ENCODE peak calls at places on chromosome 19, in four cellular contexts. F, N, Q and G are unnamed samples.
A peak's percentile ranks its signal among the peaks of the same experiment; 100 is the strongest.

GRCh38 chr19:8302734-8303133 is 5.4 kb downstream of the CD320 start:
- DNase-seq in Q (no peak), F (peak; percentile 27), N (no peak), G (no peak)

GRCh38 chr19:38952395-38953165 is 21.8 kb downstream of the MRPS12 start:
- DNase-seq in Q (no peak), N (no peak), F (no peak), G (peak; percentile 69)

GRCh38 chr19:45547965-45548609 is 36.5 kb downstream of the OPA3 start:
- DNase-seq in N (no peak), Q (no peak), F (no peak), G (no peak)

GRCh38 chr19:18764591-18765051 is 26.5 kb downstream of the COMP start:
- DNase-seq in Q (no peak), F (no peak), N (no peak), G (no peak)

GRCh38 chr19:18513868-18514267 is 8.0 kb downstream of the ELL start:
- DNase-seq in N (no peak), F (no peak), Q (no peak), G (no peak)

GRCh38 chr19:30887042-30887441 is 462.2 kb downstream of the TSHZ3 start:
- DNase-seq in F (no peak), N (no peak), Q (no peak), G (no peak)

GRCh38 chr19:10074153-10074552 is 12.0 kb upstream of the SHFL start:
- DNase-seq in N (no peak), Q (peak; percentile 34), F (no peak), G (no peak)

GRCh38 chr19:12544401-12544876 is 6.8 kb downstream of the ZNF564 start:
- DNase-seq in F (no peak), N (no peak), Q (no peak), G (no peak)

GRCh38 chr19:38862321-38863059 is 12.7 kb upstream of the HNRNPL start:
- DNase-seq in N (no peak), Q (no peak), F (no peak), G (no peak)

GRCh38 chr19:927707-928401 is 2.0 kb downstream of the ARID3A start:
- DNase-seq in N (no peak), F (no peak), Q (no peak), G (no peak)

GRCh38 chr19:9808855-9809646 is 9.8 kb downstream of the FBXL12 start:
- DNase-seq in Q (no peak), F (no peak), N (no peak), G (no peak)

GRCh38 chr19:12974301-12975220 is 5.2 kb downstream of the DAND5 start:
- DNase-seq in F (no peak), Q (no peak), N (no peak), G (peak; percentile 63)

GRCh38 chr19:38329651-38330050 is 6.0 kb upstream of the CATSPERG start:
- DNase-seq in Q (no peak), N (no peak), F (no peak), G (no peak)

GRCh38 chr19:5395541-5395940 is 54.9 kb upstream of the PTPRS start:
- DNase-seq in Q (no peak), N (no peak), F (no peak), G (no peak)

GRCh38 chr19:49573451-49573850 is 6.9 kb downstream of the NOSIP start:
- DNase-seq in F (no peak), Q (no peak), N (no peak), G (no peak)

GRCh38 chr19:23867895-23868294 is 46.8 kb upstream of the ZNF726 start:
- DNase-seq in N (no peak), F (no peak), Q (no peak), G (no peak)

GRCh38 chr19:1718382-1719315 is 34.7 kb upstream of the ONECUT3 start:
- DNase-seq in F (no peak), N (no peak), Q (no peak), G (no peak)

GRCh38 chr19:3801412-3802096 is 15.4 kb upstream of the MATK start:
- DNase-seq in Q (peak; percentile 44), N (no peak), F (peak; percentile 48), G (no peak)

GRCh38 chr19:45173816-45174215 is 4.2 kb downstream of the TRAPPC6A start:
- DNase-seq in F (no peak), Q (no peak), N (no peak), G (no peak)

GRCh38 chr19:46784262-46785053 is 3.9 kb downstream of the SLC1A5 start:
- DNase-seq in N (peak; percentile 86), F (peak; percentile 79), Q (no peak), G (peak; percentile 86)
- TF ChIP-seq CTCF in N (peak; percentile 43), F (no peak), Q (peak; percentile 16), G (no peak)

GRCh38 chr19:54431255-54431838 is 16.1 kb downstream of the TTYH1 start:
- DNase-seq in Q (no peak), F (peak; percentile 98), N (no peak), G (no peak)
- TF ChIP-seq CTCF in Q (no peak), F (no peak), N (no peak), G (no peak)

GRCh38 chr19:14097532-14098151 is 7.1 kb upstream of the SAMD1 start:
- DNase-seq in N (no peak), F (no peak), Q (no peak), G (no peak)
- TF ChIP-seq CTCF in N (peak; percentile 22), F (no peak), Q (no peak), G (no peak)

GRCh38 chr19:16882146-16882545 is 6.7 kb upstream of the F2RL3 start:
- DNase-seq in N (no peak), Q (no peak), F (no peak), G (no peak)

GRCh38 chr19:16883518-16883917 is 5.3 kb upstream of the F2RL3 start:
- DNase-seq in N (no peak), Q (no peak), F (no peak), G (no peak)

GRCh38 chr19:16886305-16886880 is 2.4 kb upstream of the F2RL3 start:
- DNase-seq in N (no peak), F (no peak), Q (no peak), G (no peak)

GRCh38 chr19:16887353-16888265 is 1.2 kb upstream of the F2RL3 start:
- DNase-seq in F (no peak), N (no peak), Q (no peak), G (no peak)

GRCh38 chr19:16885166-16885565 is 3.6 kb upstream of the F2RL3 start:
- DNase-seq in Q (no peak), F (no peak), N (no peak), G (no peak)
- TF ChIP-seq CTCF in Q (no peak), F (no peak), N (no peak), G (no peak)

GRCh38 chr19:35516310-35516709 is 2.9 kb upstream of the DMKN start:
- DNase-seq in N (no peak), Q (no peak), F (no peak), G (no peak)

GRCh38 chr19:35513231-35513974 is at the start of gene DMKN:
- DNase-seq in N (no peak), F (no peak), Q (no peak), G (no peak)

GRCh38 chr19:35512831-35513230 is 618 bp downstream of the DMKN start:
- DNase-seq in F (no peak), N (no peak), Q (no peak), G (no peak)

GRCh38 chr19:35511337-35511736 is 2.1 kb downstream of the DMKN start:
- DNase-seq in F (peak; percentile 52), Q (no peak), N (no peak), G (no peak)

DNA sequence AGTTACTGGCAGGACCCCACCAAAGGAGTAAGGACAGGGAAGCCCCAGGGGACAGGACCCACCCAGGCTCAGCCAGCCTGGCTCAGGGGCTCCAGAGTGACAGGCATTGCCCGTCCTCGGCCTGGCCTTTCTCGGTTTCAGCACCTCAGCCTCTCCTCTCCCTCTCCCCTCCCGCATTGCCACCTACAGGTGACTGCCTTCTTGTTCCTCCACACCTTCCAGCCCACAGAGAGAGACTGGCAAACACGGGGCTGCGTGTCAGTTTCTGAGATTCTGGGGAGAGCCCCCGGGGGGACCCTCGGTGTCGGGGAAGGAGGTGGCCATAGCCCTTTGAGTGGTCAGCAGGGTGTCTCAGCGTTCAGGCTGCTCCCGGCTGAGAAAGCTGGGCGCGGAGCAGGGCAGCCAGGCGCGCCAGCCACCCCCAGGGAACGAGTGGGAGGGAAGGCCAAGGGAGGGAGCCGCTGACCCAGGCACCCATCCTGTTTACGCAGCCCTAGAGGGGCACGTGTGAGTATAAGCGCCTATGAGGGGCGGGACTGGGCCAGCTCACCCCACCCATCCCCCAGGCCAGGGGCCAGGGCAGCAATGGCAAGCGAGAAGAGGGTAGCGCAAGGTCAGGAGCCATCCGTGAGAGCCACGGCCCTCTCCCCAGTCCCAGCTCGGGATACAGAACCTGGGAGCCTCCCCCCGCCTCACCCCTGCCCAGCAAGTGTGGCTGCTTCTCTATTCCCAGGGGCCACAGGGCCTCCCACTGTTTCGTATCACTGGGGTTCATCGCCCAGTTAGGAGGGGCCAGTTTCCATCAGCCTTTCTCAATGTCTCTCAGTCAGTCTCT is 743 bp upstream of the DMKN start:
- DNase-seq in Q (no peak), N (no peak), F (no peak), G (no peak)
- TF ChIP-seq CTCF in Q (no peak), N (no peak), F (no peak), G (no peak)

DNA sequence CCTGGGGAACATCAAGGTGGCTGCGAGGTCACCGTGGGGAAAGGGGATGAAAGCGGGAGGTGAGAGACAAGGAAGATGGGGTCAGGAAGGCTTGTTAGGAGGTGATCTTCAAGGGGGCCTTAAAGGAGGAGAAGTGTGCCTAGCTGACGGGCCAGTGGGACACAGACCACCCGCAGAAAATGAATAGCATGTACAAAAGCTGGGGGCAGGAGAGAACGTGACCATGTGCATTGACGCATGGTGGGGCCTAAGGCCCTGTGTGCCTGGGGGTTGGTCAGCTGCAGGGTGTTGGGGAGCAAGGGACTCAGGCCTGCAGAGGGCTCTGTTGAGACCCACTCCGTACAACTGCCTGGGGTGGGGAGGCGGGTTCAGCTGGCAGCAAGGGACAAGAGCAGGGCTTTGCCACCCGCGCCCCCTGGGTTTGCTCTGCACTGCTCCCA is 5.9 kb downstream of the RAB8A start:
- DNase-seq in N (no peak), Q (no peak), F (no peak), G (peak; percentile 75)
- TF ChIP-seq CTCF in N (peak; percentile 5), Q (no peak), F (no peak), G (peak; percentile 34)

GRCh38 chr19:56066152-56067023 is 54.7 kb downstream of the ZNF787 start:
- DNase-seq in Q (peak; percentile 51), F (peak; percentile 92), N (peak; percentile 4), G (peak; percentile 78)

GRCh38 chr19:56069642-56070041 is 51.5 kb downstream of the ZNF787 start:
- DNase-seq in N (no peak), Q (no peak), F (no peak), G (no peak)

GRCh38 chr19:56076413-56076998 is 44.6 kb downstream of the ZNF787 start:
- DNase-seq in N (peak; percentile 15), F (no peak), Q (peak; percentile 16), G (no peak)

GRCh38 chr19:56071151-56071550 is 49.9 kb downstream of the ZNF787 start:
- DNase-seq in N (no peak), Q (no peak), F (no peak), G (no peak)
- TF ChIP-seq CTCF in N (peak; percentile 16), Q (no peak), F (no peak), G (no peak)

GRCh38 chr19:51810228-51810627 is 15.3 kb downstream of the FPR3 start:
- DNase-seq in N (no peak), F (no peak), Q (no peak), G (no peak)
- TF ChIP-seq CTCF in N (no peak), F (no peak), Q (no peak), G (no peak)